ENCODE peak calls at places on chromosomes 1 and 21, in five cellular contexts. F is BJ; C is mesendoderm; W is CD8-positive, alpha-beta memory T cell; D is HAP-1. Q is an unnamed sample.

GRCh38 chr1:37448691-37449417 is 25.5 kb upstream of the ZC3H12A start:
- DNase-seq in F (no peak), C (peak; percentile 73), W (no peak), D (no peak), Q (no peak)

GRCh38 chr1:18217398-18218043 is 109.9 kb downstream of the IGSF21 start:
- DNase-seq in F (no peak), C (peak; percentile 80), W (no peak), D (peak; percentile 45), Q (peak; percentile 80)

GRCh38 chr21:35256468-35256988 is 207.4 kb upstream of the RUNX1 start:
- DNase-seq in F (peak; percentile 76), C (peak; percentile 67), W (no peak), D (no peak), Q (peak; percentile 6)

GRCh38 chr1:145985502-145986439 is 10.6 kb downstream of the TXNIP start:
- DNase-seq in F (no peak), C (peak; percentile 67), W (no peak), D (no peak), Q (no peak)

GRCh38 chr1:94130851-94131595 is 10.1 kb upstream of the ABCA4 start:
- DNase-seq in F (no peak), C (no peak), W (no peak), D (no peak), Q (no peak)

GRCh38 chr1:210132582-210132981 is 100.0 kb upstream of the SERTAD4 start:
- DNase-seq in F (no peak), C (peak; percentile 34), W (no peak), D (peak; percentile 43), Q (no peak)

GRCh38 chr21:32917392-32918135 is 108.2 kb upstream of the OLIG2 start:
- DNase-seq in F (no peak), C (no peak), W (no peak), D (no peak), Q (no peak)

GRCh38 chr1:93804412-93804811 is 74.6 kb downstream of the DNTTIP2 start:
- DNase-seq in F (peak; percentile 83), C (no peak), W (no peak), D (no peak), Q (no peak)

GRCh38 chr1:96580920-96581319 is 140.7 kb upstream of the PTBP2 start:
- DNase-seq in F (no peak), C (peak; percentile 70), W (no peak), D (no peak), Q (peak; percentile 54)

GRCh38 chr1:228937351-228937750 is 202.1 kb downstream of the RHOU start:
- DNase-seq in F (no peak), C (no peak), W (no peak), D (no peak), Q (no peak)

GRCh38 chr1:213623103-213623581 is 364.6 kb upstream of the PROX1 start:
- DNase-seq in F (no peak), C (no peak), W (no peak), D (no peak), Q (no peak)

GRCh38 chr1:238652346-238652968 is 733.9 kb upstream of the CHRM3 start:
- DNase-seq in F (no peak), C (no peak), W (no peak), D (no peak), Q (no peak)

GRCh38 chr1:244662604-244663003 is 9.7 kb downstream of the DESI2 start:
- DNase-seq in F (no peak), C (peak; percentile 12), W (no peak), D (no peak), Q (no peak)

GRCh38 chr1:184483101-184483813 is 96.4 kb downstream of the C1orf21 start:
- DNase-seq in F (peak; percentile 59), C (no peak), W (no peak), D (no peak), Q (no peak)

DNA sequence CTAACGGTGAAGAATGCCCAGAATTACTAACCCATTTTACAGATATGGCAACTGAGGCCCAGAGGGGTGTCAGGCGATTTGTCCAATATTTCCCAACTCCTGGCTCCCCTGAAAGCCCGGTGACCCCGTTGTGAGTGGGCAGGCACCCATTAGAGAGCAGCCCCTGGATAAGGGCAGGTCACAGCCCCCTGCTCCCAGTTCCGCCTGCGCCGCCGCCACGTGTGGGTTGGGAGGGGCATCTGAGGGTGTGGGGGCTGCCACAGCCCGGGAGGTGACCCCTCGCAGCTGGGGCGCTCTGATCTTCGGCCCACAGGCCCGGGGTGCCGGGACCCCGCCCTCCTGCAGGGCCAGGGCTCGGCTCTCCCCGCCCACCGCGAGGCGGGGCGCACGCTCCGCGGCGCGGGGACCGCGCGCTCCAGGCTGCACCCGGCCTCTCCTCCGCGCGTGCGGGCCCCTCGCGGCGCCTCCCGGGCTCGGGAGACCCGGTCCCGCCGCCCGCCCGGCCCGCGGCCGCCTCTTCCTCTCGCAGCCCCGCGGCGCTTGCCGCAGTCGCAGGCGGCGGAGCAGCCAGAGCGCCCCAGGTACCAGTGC is at the start of gene HTR6:
- DNase-seq in F (no peak), C (no peak), W (no peak), D (peak; percentile 62), Q (peak; percentile 89)
- H3K4me3 ChIP-seq in F (peak within 1 kb of the TSS; percentile 17), C (no peak within 1 kb of the TSS), W (peak within 1 kb of the TSS; percentile 6), D (peak within 1 kb of the TSS; percentile 37), Q (peak within 1 kb of the TSS; percentile 50)

DNA sequence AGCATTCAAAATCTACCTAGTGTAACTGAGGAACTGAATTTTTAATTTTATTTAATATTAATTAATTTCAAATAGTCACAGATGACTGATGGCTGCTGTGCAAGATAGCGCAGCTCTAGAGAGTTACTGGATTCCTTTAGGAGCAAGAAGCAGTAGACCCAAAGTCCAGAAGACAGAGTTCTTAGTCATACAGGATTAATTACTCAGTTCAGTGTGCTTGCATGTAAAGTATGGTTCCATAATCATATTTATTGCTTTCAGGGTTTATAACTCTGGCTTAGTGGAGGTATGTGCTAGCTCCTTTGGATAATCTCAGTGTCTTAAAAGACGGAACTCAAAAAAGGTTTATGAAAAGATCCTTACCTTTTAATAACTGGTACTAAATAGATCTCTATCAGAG is 17.4 kb downstream of the CEPT1 start:
- DNase-seq in F (no peak), C (no peak), W (no peak), D (no peak), Q (no peak)
- H3K36me3 ChIP-seq in F (peaks cover 2% of the 10 kb centered on the region), C (no peaks in the 10 kb centered on the region), W (peaks cover 5% of the 10 kb centered on the region), D (peaks cover 41% of the 10 kb centered on the region), Q (peaks cover 1% of the 10 kb centered on the region)

GRCh38 chr21:44285547-44285992 is at the start of gene AIRE:
- DNase-seq in F (no peak), C (peak; percentile 48), W (no peak), D (no peak), Q (peak; percentile 78)
- H3K4me3 ChIP-seq in F (peak within 1 kb of the TSS; percentile 16), C (no peak within 1 kb of the TSS), W (no peak within 1 kb of the TSS), D (no peak within 1 kb of the TSS), Q (peak within 1 kb of the TSS; percentile 28)

GRCh38 chr1:40546957-40547356 is 15.5 kb downstream of the ZNF684 start:
- DNase-seq in F (no peak), C (peak; percentile 8), W (no peak), D (no peak), Q (no peak)
- H3K36me3 ChIP-seq in F (no peaks in the 10 kb centered on the region), C (peaks cover 4% of the 10 kb centered on the region), W (peaks cover 5% of the 10 kb centered on the region), D (peaks cover 23% of the 10 kb centered on the region), Q (peaks cover 4% of the 10 kb centered on the region)

GRCh38 chr1:203625623-203626189 is 926 bp upstream of the ATP2B4 start:
- DNase-seq in F (no peak), C (no peak), W (peak; percentile 81), D (no peak), Q (no peak)
- H3K4me3 ChIP-seq in F (peak overlapping the region; percentile 89), C (no peak overlapping the region), W (peak overlapping the region; percentile 88), D (peak overlapping the region; percentile 49), Q (no peak overlapping the region)

GRCh38 chr1:159058751-159059150 is 17.8 kb downstream of the AIM2 start:
- DNase-seq in F (no peak), C (no peak), W (no peak), D (no peak), Q (no peak)

GRCh38 chr1:159056069-159056698 is 20.4 kb downstream of the AIM2 start:
- DNase-seq in F (no peak), C (peak; percentile 57), W (no peak), D (peak; percentile 7), Q (peak; percentile 26)

GRCh38 chr1:159055181-159055621 is 21.4 kb downstream of the AIM2 start:
- DNase-seq in F (no peak), C (no peak), W (no peak), D (no peak), Q (no peak)

GRCh38 chr1:159051436-159051835 is 25.1 kb downstream of the AIM2 start:
- DNase-seq in F (no peak), C (no peak), W (no peak), D (no peak), Q (no peak)

DNA sequence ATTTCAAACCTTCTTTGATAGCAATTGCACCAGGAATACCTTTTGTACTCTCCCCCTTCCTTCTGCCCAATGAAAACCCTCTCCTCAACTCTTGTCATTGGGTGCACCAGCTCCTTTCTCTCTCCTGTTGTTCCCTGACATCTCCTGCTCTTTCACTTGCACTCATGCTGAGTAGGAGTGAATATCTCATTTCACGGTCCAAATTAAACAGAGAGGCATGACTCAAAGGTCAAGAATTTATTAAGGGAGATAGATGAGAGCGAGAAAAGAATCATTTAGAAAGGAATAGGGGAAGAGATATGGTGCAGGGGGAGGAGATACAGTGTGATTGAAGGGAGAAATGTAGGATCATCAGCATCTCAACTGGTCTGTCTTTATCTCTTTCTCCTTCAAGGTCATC is 22.1 kb downstream of the AIM2 start:
- DNase-seq in F (no peak), C (peak; percentile 13), W (no peak), D (no peak), Q (no peak)
- H3K36me3 ChIP-seq in F (peaks cover 16% of the 10 kb centered on the region), C (no peaks in the 10 kb centered on the region), W (peaks cover 42% of the 10 kb centered on the region), D (no peaks in the 10 kb centered on the region), Q (no peaks in the 10 kb centered on the region)

GRCh38 chr1:99603699-99604595 is 42.0 kb upstream of the PALMD start:
- DNase-seq in F (no peak), C (no peak), W (no peak), D (no peak), Q (no peak)
- H3K4me3 ChIP-seq in F (no peak overlapping the region), C (no peak overlapping the region), W (no peak overlapping the region), D (no peak overlapping the region), Q (no peak overlapping the region)

GRCh38 chr1:117110774-117111173 is 10.8 kb downstream of the TRIM45 start:
- DNase-seq in F (no peak), C (no peak), W (no peak), D (no peak), Q (no peak)
- H3K36me3 ChIP-seq in F (peaks cover 3% of the 10 kb centered on the region), C (no peaks in the 10 kb centered on the region), W (no peaks in the 10 kb centered on the region), D (peaks cover 6% of the 10 kb centered on the region), Q (peaks cover 4% of the 10 kb centered on the region)

DNA sequence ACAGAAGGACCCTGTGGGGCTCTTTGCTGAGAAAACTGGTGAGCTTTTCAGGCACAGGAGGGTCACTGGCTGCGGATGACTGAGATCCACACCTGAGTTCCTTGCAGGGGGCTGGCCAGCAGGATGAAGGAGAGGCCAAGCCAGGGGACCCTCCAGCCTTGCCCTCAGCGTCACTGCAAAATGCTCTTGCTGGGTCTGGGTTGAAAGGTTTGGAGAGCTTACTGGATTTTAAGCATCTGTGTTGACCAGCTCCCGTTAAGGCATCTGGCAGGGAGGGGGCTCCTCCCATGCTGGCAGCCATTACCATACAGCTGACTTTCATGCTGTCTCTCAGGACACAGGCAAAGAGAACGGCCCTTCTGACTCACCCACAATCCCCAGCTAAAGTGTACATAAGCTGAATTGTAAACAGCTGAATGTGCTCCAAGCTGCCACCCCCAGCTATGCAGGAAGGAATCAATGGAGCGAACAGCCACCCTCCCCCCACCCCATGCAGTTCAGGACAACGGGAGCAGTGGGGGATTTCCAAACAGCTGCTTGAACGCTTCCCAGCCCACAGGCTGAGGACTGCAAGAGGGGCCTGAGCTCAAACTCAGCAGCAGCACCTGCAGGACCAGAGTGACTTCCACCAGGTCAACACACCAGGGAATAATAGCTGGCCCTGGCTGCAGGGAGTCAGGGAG is 21.3 kb upstream of the A3GALT2 start:
- DNase-seq in F (peak; percentile 88), C (peak; percentile 69), W (no peak), D (peak; percentile 68), Q (peak; percentile 76)
- H3K4me3 ChIP-seq in F (no peak overlapping the region), C (no peak overlapping the region), W (no peak overlapping the region), D (no peak overlapping the region), Q (no peak overlapping the region)

GRCh38 chr1:27589441-27589840 is 14.5 kb downstream of the AHDC1 start:
- DNase-seq in F (no peak), C (no peak), W (no peak), D (no peak), Q (no peak)
- H3K36me3 ChIP-seq in F (peaks cover 3% of the 10 kb centered on the region), C (no peaks in the 10 kb centered on the region), W (no peaks in the 10 kb centered on the region), D (no peaks in the 10 kb centered on the region), Q (no peaks in the 10 kb centered on the region)